ENCODE peak calls at places on chromosomes 6 and 20, in seven cellular contexts. Z is germinal center, B is left ventricle myocardium superior, G is NCI-H1417, O is neural crest cell, W is prostate gland, J is fibroblast of pulmonary artery. Y is an unnamed sample.

GRCh38 chr6:26336355-26337198 is 28.4 kb upstream of the BTN3A2 start:
- DNase-seq in Z (no peak), B (no peak), G (no peak), O (no peak), W (no peak), J (peak), Y (no peak)

GRCh38 chr6:111552241-111552744 is 53.4 kb downstream of the TRAF3IP2 start:
- DNase-seq in Z (no peak), B (peak), G (no peak), O (no peak), W (peak), J (peak), Y (peak)

GRCh38 chr20:53899351-53900167 is 170.8 kb downstream of the BCAS1 start:
- DNase-seq in Z (peak), B (no peak), G (no peak), O (no peak), W (peak), J (peak), Y (peak)

GRCh38 chr6:71481021-71481420 is 192.4 kb downstream of the OGFRL1 start:
- DNase-seq in Z (no peak), B (no peak), G (no peak), O (no peak), W (no peak), J (no peak), Y (no peak)

GRCh38 chr6:47722178-47722577 is 23.8 kb downstream of the ADGRF4 start:
- DNase-seq in Z (no peak), B (no peak), G (no peak), O (no peak), W (no peak), J (no peak), Y (no peak)

GRCh38 chr6:80158478-80158989 is 52.1 kb downstream of the BCKDHB start:
- DNase-seq in Z (no peak), B (no peak), G (no peak), O (no peak), W (no peak), J (no peak), Y (no peak)

GRCh38 chr6:133805876-133806275 is 83.0 kb upstream of the TCF21 start:
- DNase-seq in Z (no peak), B (no peak), G (no peak), O (no peak), W (no peak), J (no peak), Y (no peak)

GRCh38 chr6:152380993-152381898 is 255.9 kb downstream of the SYNE1 start:
- DNase-seq in Z (no peak), B (peak), G (peak), O (peak), W (peak), J (peak), Y (peak)

GRCh38 chr6:158064725-158065251 is 83.1 kb downstream of the SYNJ2 start:
- DNase-seq in Z (no peak), B (no peak), G (no peak), O (no peak), W (no peak), J (no peak), Y (no peak)

GRCh38 chr6:100913400-100914276 is 32.5 kb upstream of the ASCC3 start:
- DNase-seq in Z (no peak), B (no peak), G (no peak), O (peak), W (no peak), J (no peak), Y (no peak)

GRCh38 chr6:37049990-37050853 is 44.8 kb downstream of the FGD2 start:
- DNase-seq in Z (peak), B (peak), G (no peak), O (no peak), W (no peak), J (no peak), Y (no peak)

GRCh38 chr6:14110001-14110818 is 7.4 kb upstream of the CD83 start:
- DNase-seq in Z (no peak), B (no peak), G (no peak), O (no peak), W (no peak), J (no peak), Y (no peak)

GRCh38 chr20:58359441-58359840 is 29.6 kb upstream of the VAPB start:
- DNase-seq in Z (no peak), B (no peak), G (no peak), O (no peak), W (no peak), J (peak), Y (no peak)

GRCh38 chr6:110484321-110484720 is 7.9 kb upstream of the SLC22A16 start:
- DNase-seq in Z (no peak), B (no peak), G (no peak), O (no peak), W (no peak), J (peak), Y (no peak)

GRCh38 chr6:155245871-155246270 is 17.9 kb upstream of the CLDN20 start:
- DNase-seq in Z (no peak), B (no peak), G (no peak), O (no peak), W (no peak), J (no peak), Y (no peak)

GRCh38 chr20:31260326-31260932 is 3.0 kb downstream of the DEFB115 start:
- DNase-seq in Z (no peak), B (no peak), G (peak), O (no peak), W (no peak), J (no peak), Y (no peak)

GRCh38 chr20:17716331-17716730 is 16.6 kb downstream of the BANF2 start:
- DNase-seq in Z (no peak), B (no peak), G (no peak), O (no peak), W (no peak), J (no peak), Y (no peak)

GRCh38 chr6:33904050-33904827 is 100.4 kb upstream of the MLN start:
- DNase-seq in Z (no peak), B (peak), G (peak), O (peak), W (no peak), J (no peak), Y (no peak)

GRCh38 chr6:53734473-53735299 is 60.1 kb upstream of the LRRC1 start:
- DNase-seq in Z (no peak), B (peak), G (peak), O (peak), W (no peak), J (peak), Y (no peak)

GRCh38 chr6:1337791-1338190 is 25.9 kb downstream of the FOXQ1 start:
- DNase-seq in Z (no peak), B (no peak), G (no peak), O (no peak), W (no peak), J (no peak), Y (no peak)

GRCh38 chr6:3163248-3163594 is 5.9 kb upstream of the TUBB2A start:
- DNase-seq in Z (no peak), B (no peak), G (no peak), O (no peak), W (no peak), J (peak), Y (peak)

GRCh38 chr6:130453230-130453629 is 87.4 kb downstream of the TMEM200A start:
- DNase-seq in Z (no peak), B (no peak), G (no peak), O (no peak), W (no peak), J (peak), Y (no peak)

GRCh38 chr6:157768304-157768703 is 54.7 kb upstream of the SNX9 start:
- DNase-seq in Z (peak), B (no peak), G (no peak), O (no peak), W (no peak), J (no peak), Y (no peak)

GRCh38 chr20:36202891-36203338 is 33.4 kb upstream of the AAR2 start:
- DNase-seq in Z (peak), B (peak), G (peak), O (peak), W (peak), J (peak), Y (peak)

GRCh38 chr6:141783595-141783994 is 349.1 kb upstream of the GJE1 start:
- DNase-seq in Z (no peak), B (no peak), G (no peak), O (no peak), W (no peak), J (no peak), Y (no peak)

Y was measured in retina.